ENCODE peak calls at places on chromosome 15, in eight cellular contexts. One of them, this sample, is unnamed.

GRCh38 chr15:93801206-93801605 is 430.2 kb upstream of the MCTP2 start:
- DNase-seq in CD8-positive, alpha-beta T cell: no peak
- DNase-seq in progenitor cell of endocrine pancreas: no peak
- DNase-seq in hepatocyte: no peak
- DNase-seq in amygdala: no peak
- DNase-seq in RPMI8226: no peak
- DNase-seq in stimulated activated CD8-positive, alpha-beta memory T cell treated with anti-CD3 and anti-CD28 coated beads, Interleukin-12 subunit alpha, Interleukin-12 subunit beta, amount 100 ng/mL, for 4 hours: no peak
- DNase-seq in left ventricle myocardium inferior: no peak
- DNase-seq in this sample: no peak

GRCh38 chr15:74863239-74864056 is 9.7 kb downstream of the SCAMP2 start:
- DNase-seq in hepatocyte: no peak
- DNase-seq in CD8-positive, alpha-beta T cell: no peak
- DNase-seq in progenitor cell of endocrine pancreas: no peak
- DNase-seq in RPMI8226: no peak
- DNase-seq in stimulated activated CD8-positive, alpha-beta memory T cell treated with anti-CD3 and anti-CD28 coated beads, Interleukin-12 subunit alpha, Interleukin-12 subunit beta, amount 100 ng/mL, for 4 hours: no peak
- DNase-seq in amygdala: no peak
- DNase-seq in left ventricle myocardium inferior: no peak
- DNase-seq in this sample: no peak

GRCh38 chr15:40344631-40345120 is 3.9 kb upstream of the CCDC9B start:
- DNase-seq in CD8-positive, alpha-beta T cell: peak
- DNase-seq in amygdala: no peak
- DNase-seq in stimulated activated CD8-positive, alpha-beta memory T cell treated with anti-CD3 and anti-CD28 coated beads, Interleukin-12 subunit alpha, Interleukin-12 subunit beta, amount 100 ng/mL, for 4 hours: peak
- DNase-seq in hepatocyte: peak
- DNase-seq in progenitor cell of endocrine pancreas: no peak
- DNase-seq in RPMI8226: peak
- DNase-seq in left ventricle myocardium inferior: no peak
- DNase-seq in this sample: peak

GRCh38 chr15:91692596-91692995 is 160.9 kb upstream of the SLCO3A1 start:
- DNase-seq in progenitor cell of endocrine pancreas: no peak
- DNase-seq in stimulated activated CD8-positive, alpha-beta memory T cell treated with anti-CD3 and anti-CD28 coated beads, Interleukin-12 subunit alpha, Interleukin-12 subunit beta, amount 100 ng/mL, for 4 hours: no peak
- DNase-seq in CD8-positive, alpha-beta T cell: no peak
- DNase-seq in RPMI8226: no peak
- DNase-seq in hepatocyte: no peak
- DNase-seq in amygdala: no peak
- DNase-seq in left ventricle myocardium inferior: no peak
- DNase-seq in this sample: no peak

GRCh38 chr15:45650889-45651525 is 16.2 kb downstream of the SQOR start:
- DNase-seq in RPMI8226: no peak
- DNase-seq in amygdala: no peak
- DNase-seq in CD8-positive, alpha-beta T cell: no peak
- DNase-seq in left ventricle myocardium inferior: no peak
- DNase-seq in progenitor cell of endocrine pancreas: no peak
- DNase-seq in stimulated activated CD8-positive, alpha-beta memory T cell treated with anti-CD3 and anti-CD28 coated beads, Interleukin-12 subunit alpha, Interleukin-12 subunit beta, amount 100 ng/mL, for 4 hours: no peak
- DNase-seq in hepatocyte: no peak
- DNase-seq in this sample: no peak

GRCh38 chr15:90025461-90026033 is 24.4 kb downstream of the ZNF710 start:
- DNase-seq in CD8-positive, alpha-beta T cell: no peak
- DNase-seq in left ventricle myocardium inferior: no peak
- DNase-seq in hepatocyte: no peak
- DNase-seq in RPMI8226: no peak
- DNase-seq in amygdala: no peak
- DNase-seq in progenitor cell of endocrine pancreas: no peak
- DNase-seq in stimulated activated CD8-positive, alpha-beta memory T cell treated with anti-CD3 and anti-CD28 coated beads, Interleukin-12 subunit alpha, Interleukin-12 subunit beta, amount 100 ng/mL, for 4 hours: no peak
- DNase-seq in this sample: no peak

GRCh38 chr15:41115088-41115651 is 910 bp downstream of the INO80 start:
- DNase-seq in hepatocyte: peak
- DNase-seq in stimulated activated CD8-positive, alpha-beta memory T cell treated with anti-CD3 and anti-CD28 coated beads, Interleukin-12 subunit alpha, Interleukin-12 subunit beta, amount 100 ng/mL, for 4 hours: no peak
- DNase-seq in RPMI8226: no peak
- DNase-seq in CD8-positive, alpha-beta T cell: no peak
- DNase-seq in progenitor cell of endocrine pancreas: no peak
- DNase-seq in amygdala: no peak
- DNase-seq in left ventricle myocardium inferior: no peak
- DNase-seq in this sample: no peak

GRCh38 chr15:95105229-95105628 is 873.9 kb downstream of the MCTP2 start:
- DNase-seq in stimulated activated CD8-positive, alpha-beta memory T cell treated with anti-CD3 and anti-CD28 coated beads, Interleukin-12 subunit alpha, Interleukin-12 subunit beta, amount 100 ng/mL, for 4 hours: no peak
- DNase-seq in RPMI8226: no peak
- DNase-seq in left ventricle myocardium inferior: no peak
- DNase-seq in amygdala: no peak
- DNase-seq in hepatocyte: no peak
- DNase-seq in CD8-positive, alpha-beta T cell: no peak
- DNase-seq in progenitor cell of endocrine pancreas: no peak
- DNase-seq in this sample: no peak

GRCh38 chr15:78243076-78243475 is 8.7 kb upstream of the ACSBG1 start:
- DNase-seq in left ventricle myocardium inferior: no peak
- DNase-seq in progenitor cell of endocrine pancreas: no peak
- DNase-seq in amygdala: no peak
- DNase-seq in RPMI8226: no peak
- DNase-seq in hepatocyte: no peak
- DNase-seq in stimulated activated CD8-positive, alpha-beta memory T cell treated with anti-CD3 and anti-CD28 coated beads, Interleukin-12 subunit alpha, Interleukin-12 subunit beta, amount 100 ng/mL, for 4 hours: no peak
- DNase-seq in CD8-positive, alpha-beta T cell: no peak
- DNase-seq in this sample: no peak

GRCh38 chr15:77064539-77065308 is 6.2 kb downstream of the TSPAN3 start:
- DNase-seq in RPMI8226: no peak
- DNase-seq in hepatocyte: peak
- DNase-seq in left ventricle myocardium inferior: no peak
- DNase-seq in CD8-positive, alpha-beta T cell: no peak
- DNase-seq in amygdala: no peak
- DNase-seq in progenitor cell of endocrine pancreas: no peak
- DNase-seq in stimulated activated CD8-positive, alpha-beta memory T cell treated with anti-CD3 and anti-CD28 coated beads, Interleukin-12 subunit alpha, Interleukin-12 subunit beta, amount 100 ng/mL, for 4 hours: no peak
- DNase-seq in this sample: no peak

GRCh38 chr15:64157599-64158125 is 5.2 kb downstream of the PPIB start:
- DNase-seq in CD8-positive, alpha-beta T cell: no peak
- DNase-seq in RPMI8226: no peak
- DNase-seq in amygdala: no peak
- DNase-seq in left ventricle myocardium inferior: no peak
- DNase-seq in hepatocyte: no peak
- DNase-seq in progenitor cell of endocrine pancreas: no peak
- DNase-seq in stimulated activated CD8-positive, alpha-beta memory T cell treated with anti-CD3 and anti-CD28 coated beads, Interleukin-12 subunit alpha, Interleukin-12 subunit beta, amount 100 ng/mL, for 4 hours: no peak
- DNase-seq in this sample: no peak

GRCh38 chr15:73901126-73901810 is 25.0 kb upstream of the LOXL1 start:
- DNase-seq in amygdala: no peak
- DNase-seq in CD8-positive, alpha-beta T cell: no peak
- DNase-seq in stimulated activated CD8-positive, alpha-beta memory T cell treated with anti-CD3 and anti-CD28 coated beads, Interleukin-12 subunit alpha, Interleukin-12 subunit beta, amount 100 ng/mL, for 4 hours: no peak
- DNase-seq in progenitor cell of endocrine pancreas: no peak
- DNase-seq in RPMI8226: no peak
- DNase-seq in hepatocyte: no peak
- DNase-seq in left ventricle myocardium inferior: no peak
- DNase-seq in this sample: no peak

GRCh38 chr15:93060336-93061248 is 28.4 kb downstream of the RGMA start:
- DNase-seq in stimulated activated CD8-positive, alpha-beta memory T cell treated with anti-CD3 and anti-CD28 coated beads, Interleukin-12 subunit alpha, Interleukin-12 subunit beta, amount 100 ng/mL, for 4 hours: no peak
- DNase-seq in progenitor cell of endocrine pancreas: no peak
- DNase-seq in left ventricle myocardium inferior: no peak
- DNase-seq in CD8-positive, alpha-beta T cell: no peak
- DNase-seq in RPMI8226: no peak
- DNase-seq in amygdala: no peak
- DNase-seq in hepatocyte: no peak
- DNase-seq in this sample: no peak